ENCODE peak calls at places on chromosomes 3 and 15, in four cellular contexts. J is H54, L is GM12891, Q is tibial nerve. F is an unnamed sample.

GRCh38 chr3:142947799-142948575 is 15.5 kb downstream of the PAQR9 start:
- DNase-seq in J (peak; percentile 51), L (no peak), Q (no peak), F (peak; percentile 31)

GRCh38 chr3:2392981-2393380 is 294.3 kb downstream of the CNTN4 start:
- DNase-seq in J (no peak), L (no peak), Q (no peak), F (no peak)

GRCh38 chr3:139588450-139588849 is 48.9 kb upstream of the RBP1 start:
- DNase-seq in J (no peak), L (no peak), Q (no peak), F (peak; percentile 33)

GRCh38 chr3:4805662-4806061 is 173.6 kb upstream of the BHLHE40 start:
- DNase-seq in J (no peak), L (no peak), Q (no peak), F (no peak)

GRCh38 chr3:181698263-181698944 is 13.3 kb upstream of the SOX2 start:
- DNase-seq in J (no peak), L (no peak), Q (no peak), F (peak; percentile 63)

GRCh38 chr15:66570842-66571241 is 5.0 kb upstream of the LCTL start:
- DNase-seq in J (no peak), L (no peak), Q (no peak), F (peak; percentile 16)

GRCh38 chr3:115397433-115397832 is 225.9 kb upstream of the GAP43 start:
- DNase-seq in J (no peak), L (no peak), Q (no peak), F (no peak)

GRCh38 chr3:111794701-111795100 is 64.4 kb upstream of the PHLDB2 start:
- DNase-seq in J (no peak), L (no peak), Q (no peak), F (no peak)

GRCh38 chr3:115958531-115958930 is 335.2 kb downstream of the GAP43 start:
- DNase-seq in J (no peak), L (no peak), Q (no peak), F (no peak)

GRCh38 chr3:60046212-60046611 is 996.4 kb upstream of the CFAP20DC start:
- DNase-seq in J (no peak), L (no peak), Q (no peak), F (no peak)

GRCh38 chr3:53705024-53705750 is 141.0 kb downstream of the CHDH start:
- DNase-seq in J (no peak), L (no peak), Q (no peak), F (no peak)

GRCh38 chr15:51172190-51172589 is 77.5 kb upstream of the TNFAIP8L3 start:
- DNase-seq in J (no peak), L (no peak), Q (no peak), F (no peak)

GRCh38 chr3:10534066-10534465 is 28.7 kb upstream of the ATP2B2 start:
- DNase-seq in J (no peak), L (no peak), Q (no peak), F (no peak)

GRCh38 chr3:110198717-110199587 is 861.6 kb upstream of the DPPA4 start:
- DNase-seq in J (no peak), L (no peak), Q (no peak), F (no peak)

GRCh38 chr3:52091566-52092290 is 35.4 kb upstream of the DUSP7 start:
- DNase-seq in J (no peak), L (no peak), Q (no peak), F (no peak)

GRCh38 chr3:125123906-125124305 is 68.1 kb upstream of the HEG1 start:
- DNase-seq in J (no peak), L (no peak), Q (no peak), F (no peak)

GRCh38 chr15:95940431-95940985 is 390.0 kb upstream of the NR2F2 start:
- DNase-seq in J (no peak), L (no peak), Q (no peak), F (no peak)

GRCh38 chr15:27399236-27399635 is 428.3 kb downstream of the GABRG3 start:
- DNase-seq in J (no peak), L (no peak), Q (no peak), F (no peak)

GRCh38 chr3:69085543-69086132 is 901 bp downstream of the ARL6IP5 start:
- DNase-seq in J (no peak), L (no peak), Q (no peak), F (peak; percentile 64)

GRCh38 chr3:153601422-153601853 is 439.4 kb downstream of the RAP2B start:
- DNase-seq in J (no peak), L (no peak), Q (no peak), F (no peak)

GRCh38 chr3:171704002-171704401 is 106.3 kb downstream of the PLD1 start:
- DNase-seq in J (peak; percentile 8), L (peak; percentile 5), Q (no peak), F (peak; percentile 37)

GRCh38 chr3:185089343-185089742 is 63.5 kb downstream of the C3orf70 start:
- DNase-seq in J (no peak), L (no peak), Q (no peak), F (no peak)

GRCh38 chr15:31459011-31459748 is 132.5 kb downstream of the KLF13 start:
- DNase-seq in J (no peak), L (no peak), Q (no peak), F (no peak)

GRCh38 chr15:51374131-51374530 is 32.7 kb downstream of the GLDN start:
- DNase-seq in J (no peak), L (no peak), Q (no peak), F (no peak)

GRCh38 chr3:169026543-169027181 is 636.9 kb downstream of the MECOM start:
- DNase-seq in J (peak; percentile 13), L (no peak), Q (no peak), F (no peak)

GRCh38 chr3:170709046-170709445 is 123.2 kb upstream of the SLC7A14 start:
- DNase-seq in J (no peak), L (no peak), Q (no peak), F (no peak)

GRCh38 chr15:74616996-74617395 is 1.4 kb downstream of the CLK3 start:
- DNase-seq in J (no peak), L (no peak), Q (no peak), F (peak; percentile 76)

GRCh38 chr3:101068876-101069606 is 75.8 kb upstream of the ABI3BP start:
- DNase-seq in J (no peak), L (no peak), Q (no peak), F (no peak)

GRCh38 chr15:66921319-66921718 is 144.1 kb upstream of the SMAD3 start:
- DNase-seq in J (no peak), L (no peak), Q (no peak), F (no peak)

GRCh38 chr3:68306571-68306970 is 625.8 kb downstream of the TAFA4 start:
- DNase-seq in J (no peak), L (no peak), Q (no peak), F (peak; percentile 2)

GRCh38 chr3:156395961-156396700 is 158.8 kb downstream of the SSR3 start:
- DNase-seq in J (no peak), L (no peak), Q (no peak), F (no peak)

GRCh38 chr15:67147410-67147949 is 82.1 kb downstream of the SMAD3 start:
- DNase-seq in J (no peak), L (no peak), Q (no peak), F (no peak)

GRCh38 chr15:90624278-90624930 is 92.7 kb upstream of the BLM start:
- DNase-seq in J (no peak), L (no peak), Q (no peak), F (no peak)

GRCh38 chr3:169575381-169575780 is 88.1 kb downstream of the MECOM start:
- DNase-seq in J (no peak), L (no peak), Q (no peak), F (peak; percentile 15)

GRCh38 chr15:71335591-71335990 is 220.3 kb downstream of the THSD4 start:
- DNase-seq in J (no peak), L (no peak), Q (no peak), F (no peak)

GRCh38 chr3:20842002-20842401 is 656.0 kb upstream of the SGO1 start:
- DNase-seq in J (no peak), L (no peak), Q (no peak), F (no peak)
- TF ChIP-seq POLR2A in J (no peak), L (no peak), Q (no peak), F (no peak)

DNA sequence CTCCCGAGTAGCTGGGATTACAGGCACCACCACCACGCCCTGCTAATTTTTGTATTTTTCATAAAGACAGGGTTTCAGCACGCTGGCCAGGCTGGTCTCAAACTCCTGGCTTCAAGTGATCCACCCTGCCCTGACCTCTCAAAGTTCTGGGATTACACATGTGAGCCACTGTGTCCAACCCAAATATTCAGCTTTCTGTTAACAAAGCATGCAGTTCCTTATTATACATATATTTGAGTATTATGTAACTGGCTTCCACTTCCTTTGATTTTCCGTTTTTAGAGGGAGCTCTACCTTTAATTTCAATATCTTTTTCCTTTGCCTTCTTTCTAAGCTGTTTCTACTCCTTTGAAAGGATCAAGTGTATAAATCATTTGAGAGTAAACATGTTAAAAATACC is 26.2 kb downstream of the TSC22D2 start:
- DNase-seq in J (no peak), L (no peak), Q (no peak), F (no peak)
- TF ChIP-seq POLR2A in J (no peak), L (no peak), Q (no peak), F (no peak)

GRCh38 chr15:45522179-45522930 is at the start of gene SLC30A4:
- DNase-seq in J (peak; percentile 88), L (peak; percentile 61), Q (peak; percentile 44), F (peak; percentile 45)
- TF ChIP-seq POLR2A in J (peak; percentile 75), L (no peak), Q (peak; percentile 59), F (no peak)

DNA sequence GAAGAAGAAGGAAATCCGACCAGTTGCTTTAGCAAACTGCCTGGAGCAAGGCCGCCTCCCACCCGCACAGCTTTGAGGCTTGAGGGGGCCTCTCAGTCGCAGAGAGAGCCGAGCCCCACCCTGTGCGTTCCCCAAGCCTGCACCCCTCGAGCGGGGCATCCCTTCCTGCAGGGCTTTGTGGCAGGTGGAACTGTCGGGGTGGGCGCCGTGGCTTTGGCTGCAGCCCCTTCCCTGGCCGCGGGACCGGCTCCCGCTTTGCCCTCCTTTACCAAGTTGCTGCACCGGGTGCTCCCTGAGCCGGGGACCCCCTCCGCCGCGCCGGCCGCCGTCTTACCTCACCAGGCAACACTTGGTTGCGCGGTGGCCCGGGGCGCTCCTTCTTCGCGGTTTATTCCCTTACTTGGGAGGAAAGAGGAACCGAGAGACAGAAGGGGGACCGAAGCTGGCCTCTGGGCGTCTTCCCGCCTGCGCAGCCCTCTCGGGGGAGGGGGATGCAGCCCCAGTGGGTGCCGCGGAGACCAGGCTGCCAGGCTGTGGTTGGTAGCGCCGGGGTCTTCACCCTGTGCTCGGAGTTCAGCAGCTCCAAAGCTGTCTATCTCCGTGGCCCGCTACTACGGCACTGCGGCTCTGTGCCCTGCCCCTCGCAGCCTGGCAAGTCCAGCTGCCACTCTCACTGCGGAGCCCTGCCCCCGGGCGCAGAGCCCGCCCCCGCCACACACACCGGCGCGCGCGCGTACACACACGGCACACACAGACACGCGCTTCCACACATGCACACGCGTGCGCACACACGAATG is at the start of gene DGKG:
- DNase-seq in J (peak; percentile 63), L (peak; percentile 62), Q (no peak), F (no peak)
- TF ChIP-seq POLR2A in J (peak; percentile 81), L (no peak), Q (no peak), F (no peak)